ENCODE peak calls at places on chromosomes 6 and 20, in five cellular contexts. One of them, this sample, is unnamed. For H3K9me3, the result is how much of the 10 kb centered on the place peaks cover.

GRCh38 chr6:166483026-166483425 is 100.3 kb upstream of the MPC1 start:
- DNase-seq in tibial artery: no peak
- DNase-seq in mammary epithelial cell: no peak
- DNase-seq in suprapubic skin: no peak
- DNase-seq in right cardiac atrium: no peak
- DNase-seq in this sample: no peak

GRCh38 chr20:32314768-32315167 is 37.3 kb downstream of the KIF3B start:
- DNase-seq in tibial artery: no peak
- DNase-seq in right cardiac atrium: peak
- DNase-seq in mammary epithelial cell: no peak
- DNase-seq in suprapubic skin: no peak
- DNase-seq in this sample: no peak

GRCh38 chr6:105550961-105551625 is 148.2 kb upstream of the PREP start:
- DNase-seq in suprapubic skin: no peak
- DNase-seq in mammary epithelial cell: no peak
- DNase-seq in right cardiac atrium: no peak
- DNase-seq in tibial artery: no peak
- DNase-seq in this sample: no peak

GRCh38 chr6:165917576-165917975 is 250.1 kb downstream of the TBXT start:
- DNase-seq in suprapubic skin: no peak
- DNase-seq in tibial artery: no peak
- DNase-seq in right cardiac atrium: no peak
- DNase-seq in mammary epithelial cell: no peak
- DNase-seq in this sample: no peak

GRCh38 chr6:154522576-154522975 is 12.1 kb upstream of the CNKSR3 start:
- DNase-seq in suprapubic skin: no peak
- DNase-seq in right cardiac atrium: no peak
- DNase-seq in mammary epithelial cell: no peak
- DNase-seq in tibial artery: no peak
- DNase-seq in this sample: no peak

GRCh38 chr6:109978174-109979032 is at the start of gene GPR6:
- DNase-seq in right cardiac atrium: peak
- DNase-seq in tibial artery: no peak
- DNase-seq in suprapubic skin: no peak
- DNase-seq in mammary epithelial cell: peak
- DNase-seq in this sample: peak

GRCh38 chr20:18056174-18057105 is 1.3 kb downstream of the OVOL2 start:
- DNase-seq in mammary epithelial cell: peak
- DNase-seq in suprapubic skin: no peak
- DNase-seq in right cardiac atrium: no peak
- DNase-seq in tibial artery: no peak
- DNase-seq in this sample: no peak

GRCh38 chr6:33905081-33905609 is 101.3 kb upstream of the MLN start:
- DNase-seq in right cardiac atrium: no peak
- DNase-seq in tibial artery: no peak
- DNase-seq in mammary epithelial cell: peak
- DNase-seq in suprapubic skin: no peak
- DNase-seq in this sample: no peak

GRCh38 chr6:90286884-90287488 is 9.7 kb downstream of the BACH2 start:
- DNase-seq in mammary epithelial cell: peak
- DNase-seq in suprapubic skin: no peak
- DNase-seq in right cardiac atrium: no peak
- DNase-seq in tibial artery: no peak
- DNase-seq in this sample: no peak

GRCh38 chr20:57746832-57747404 is 37.1 kb upstream of the PMEPA1 start:
- DNase-seq in suprapubic skin: peak
- DNase-seq in right cardiac atrium: no peak
- DNase-seq in tibial artery: no peak
- DNase-seq in mammary epithelial cell: no peak
- DNase-seq in this sample: no peak

GRCh38 chr6:13812359-13812642 is 2.1 kb downstream of the MCUR1 start:
- DNase-seq in tibial artery: no peak
- DNase-seq in mammary epithelial cell: no peak
- DNase-seq in suprapubic skin: no peak
- DNase-seq in right cardiac atrium: no peak
- DNase-seq in this sample: no peak

GRCh38 chr6:13810688-13811446 is 3.5 kb downstream of the MCUR1 start:
- DNase-seq in right cardiac atrium: no peak
- DNase-seq in tibial artery: no peak
- DNase-seq in mammary epithelial cell: no peak
- DNase-seq in suprapubic skin: no peak
- DNase-seq in this sample: no peak

GRCh38 chr6:13813011-13813410 is 1.3 kb downstream of the MCUR1 start:
- DNase-seq in suprapubic skin: no peak
- DNase-seq in mammary epithelial cell: no peak
- DNase-seq in right cardiac atrium: no peak
- DNase-seq in tibial artery: no peak
- DNase-seq in this sample: no peak

GRCh38 chr6:13813621-13814175 is 659 bp downstream of the MCUR1 start:
- DNase-seq in suprapubic skin: peak
- DNase-seq in right cardiac atrium: peak
- DNase-seq in mammary epithelial cell: peak
- DNase-seq in tibial artery: peak
- DNase-seq in this sample: peak

GRCh38 chr6:13811627-13812358 is 2.6 kb downstream of the MCUR1 start:
- DNase-seq in mammary epithelial cell: no peak
- DNase-seq in right cardiac atrium: no peak
- DNase-seq in tibial artery: no peak
- DNase-seq in suprapubic skin: no peak
- DNase-seq in this sample: no peak
- H3K27ac ChIP-seq in mammary epithelial cell: no peak
- H3K27ac ChIP-seq in right cardiac atrium: peak
- H3K27ac ChIP-seq in tibial artery: peak
- H3K27ac ChIP-seq in suprapubic skin: peak
- H3K27ac ChIP-seq in this sample: peak

GRCh38 chr6:140504776-140505175 is 1130.3 kb upstream of the CITED2 start:
- DNase-seq in tibial artery: no peak
- DNase-seq in right cardiac atrium: no peak
- DNase-seq in suprapubic skin: no peak
- DNase-seq in mammary epithelial cell: no peak
- DNase-seq in this sample: no peak
- H3K9me3 ChIP-seq in tibial artery: under half
- H3K9me3 ChIP-seq in right cardiac atrium: under half
- H3K9me3 ChIP-seq in suprapubic skin: under half
- H3K9me3 ChIP-seq in mammary epithelial cell: under half
- H3K9me3 ChIP-seq in this sample: under half

GRCh38 chr6:112254921-112255320 is 554 bp upstream of the LAMA4 start:
- DNase-seq in mammary epithelial cell: no peak
- DNase-seq in right cardiac atrium: no peak
- DNase-seq in suprapubic skin: no peak
- DNase-seq in tibial artery: no peak
- DNase-seq in this sample: no peak
- H3K4me3 ChIP-seq in mammary epithelial cell: no peak
- H3K4me3 ChIP-seq in right cardiac atrium: peak
- H3K4me3 ChIP-seq in suprapubic skin: peak
- H3K4me3 ChIP-seq in tibial artery: peak
- H3K4me3 ChIP-seq in this sample: peak

GRCh38 chr6:97462031-97462430 is 179.0 kb upstream of the MMS22L start:
- DNase-seq in suprapubic skin: no peak
- DNase-seq in right cardiac atrium: no peak
- DNase-seq in mammary epithelial cell: no peak
- DNase-seq in tibial artery: no peak
- DNase-seq in this sample: no peak
- H3K27ac ChIP-seq in suprapubic skin: no peak
- H3K27ac ChIP-seq in right cardiac atrium: no peak
- H3K27ac ChIP-seq in mammary epithelial cell: no peak
- H3K27ac ChIP-seq in tibial artery: no peak
- H3K27ac ChIP-seq in this sample: no peak

GRCh38 chr6:336159-337114 is 44.1 kb downstream of the DUSP22 start:
- DNase-seq in suprapubic skin: no peak
- DNase-seq in tibial artery: peak
- DNase-seq in right cardiac atrium: peak
- DNase-seq in mammary epithelial cell: no peak
- DNase-seq in this sample: no peak

GRCh38 chr6:335146-335545 is 42.9 kb downstream of the DUSP22 start:
- DNase-seq in tibial artery: peak
- DNase-seq in mammary epithelial cell: no peak
- DNase-seq in right cardiac atrium: peak
- DNase-seq in suprapubic skin: no peak
- DNase-seq in this sample: no peak

GRCh38 chr6:334536-334935 is 42.2 kb downstream of the DUSP22 start:
- DNase-seq in right cardiac atrium: no peak
- DNase-seq in mammary epithelial cell: no peak
- DNase-seq in suprapubic skin: no peak
- DNase-seq in tibial artery: no peak
- DNase-seq in this sample: no peak

GRCh38 chr6:333379-334002 is 41.2 kb downstream of the DUSP22 start:
- DNase-seq in tibial artery: no peak
- DNase-seq in suprapubic skin: no peak
- DNase-seq in right cardiac atrium: peak
- DNase-seq in mammary epithelial cell: no peak
- DNase-seq in this sample: no peak

GRCh38 chr6:335572-335971 is 43.3 kb downstream of the DUSP22 start:
- DNase-seq in tibial artery: peak
- DNase-seq in suprapubic skin: no peak
- DNase-seq in right cardiac atrium: no peak
- DNase-seq in mammary epithelial cell: no peak
- DNase-seq in this sample: no peak
- H3K9me3 ChIP-seq in tibial artery: under half
- H3K9me3 ChIP-seq in suprapubic skin: under half
- H3K9me3 ChIP-seq in right cardiac atrium: under half
- H3K9me3 ChIP-seq in mammary epithelial cell: under half
- H3K9me3 ChIP-seq in this sample: under half

DNA sequence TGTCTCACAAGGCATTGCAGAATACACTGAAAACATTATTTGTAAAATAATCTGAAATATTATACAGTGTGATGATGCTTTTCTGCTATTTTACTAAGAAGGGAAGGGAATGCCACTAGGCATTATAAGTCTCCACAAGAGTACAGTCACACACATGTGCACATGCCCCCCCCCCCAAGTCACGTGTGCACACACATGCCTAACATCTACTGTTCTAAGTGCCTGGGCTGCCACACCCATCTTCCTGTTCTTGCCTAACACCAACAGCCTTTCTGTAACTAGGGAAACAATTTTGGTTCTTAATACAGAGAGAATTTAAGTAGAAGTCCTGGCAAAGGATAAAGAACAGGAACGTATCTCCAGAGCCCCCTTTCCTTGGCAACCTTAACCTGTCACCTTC is 58.2 kb upstream of the BCLAF1 start:
- DNase-seq in mammary epithelial cell: peak
- DNase-seq in tibial artery: no peak
- DNase-seq in right cardiac atrium: peak
- DNase-seq in suprapubic skin: peak
- DNase-seq in this sample: no peak
- H3K4me3 ChIP-seq in mammary epithelial cell: no peak
- H3K4me3 ChIP-seq in tibial artery: no peak
- H3K4me3 ChIP-seq in right cardiac atrium: no peak
- H3K4me3 ChIP-seq in suprapubic skin: no peak
- H3K4me3 ChIP-seq in this sample: no peak